ENCODE peak calls at places on chromosomes 13 and 19, in four cellular contexts. U is T-helper 2 cell treated with Interferon-gamma antibody and Interleukin-4, amounts not matched to agents 5 μg/mL and 100 μg/mL, for 36 hours; M is non-pigmented ciliary epithelial cell; J is AG10803. X is an unnamed sample.

GRCh38 chr19:49869009-49869483 is 1.7 kb upstream of the PNKP start:
- DNase-seq in U (no peak), M (no peak), J (no peak), X (no peak)

GRCh38 chr19:43560687-43561086 is 14.6 kb downstream of the XRCC1 start:
- DNase-seq in U (no peak), M (no peak), J (no peak), X (peak)

GRCh38 chr19:4584670-4585460 is 25.4 kb upstream of the SEMA6B start:
- DNase-seq in U (no peak), M (no peak), J (no peak), X (no peak)

GRCh38 chr13:43785166-43785680 is 1.5 kb downstream of the ENOX1 start:
- DNase-seq in U (no peak), M (no peak), J (no peak), X (no peak)

GRCh38 chr19:18992696-18993095 is 40.6 kb downstream of the SUGP2 start:
- DNase-seq in U (no peak), M (no peak), J (no peak), X (no peak)

GRCh38 chr19:41510484-41510883 is 65.5 kb upstream of the CEACAM21 start:
- DNase-seq in U (no peak), M (no peak), J (no peak), X (no peak)

GRCh38 chr19:30123109-30123508 is 181.1 kb downstream of the URI1 start:
- DNase-seq in U (no peak), M (no peak), J (no peak), X (no peak)

GRCh38 chr13:101331731-101332130 is 84.6 kb downstream of the NALCN start:
- DNase-seq in U (no peak), M (no peak), J (no peak), X (no peak)

GRCh38 chr19:47713046-47714021 is at the start of gene EHD2:
- DNase-seq in U (peak), M (no peak), J (peak), X (peak)

GRCh38 chr13:69947577-69947976 is 160.0 kb upstream of the ATXN8OS start:
- DNase-seq in U (no peak), M (no peak), J (no peak), X (no peak)

GRCh38 chr19:43425567-43426392 is 11.1 kb downstream of the TEX101 start:
- DNase-seq in U (no peak), M (no peak), J (peak), X (no peak)

GRCh38 chr13:65756071-65756671 is 1474.0 kb downstream of the PCDH9 start:
- DNase-seq in U (no peak), M (no peak), J (no peak), X (no peak)

GRCh38 chr13:53198017-53198416 is 169.4 kb downstream of the OLFM4 start:
- DNase-seq in U (no peak), M (no peak), J (no peak), X (no peak)

GRCh38 chr19:1851581-1852293 is 3.5 kb upstream of the REXO1 start:
- DNase-seq in U (no peak), M (no peak), J (no peak), X (no peak)

GRCh38 chr19:4089946-4090345 is 23.2 kb upstream of the ZBTB7A start:
- DNase-seq in U (no peak), M (no peak), J (no peak), X (no peak)

GRCh38 chr19:49555600-49556411 is 24.6 kb downstream of the NOSIP start:
- DNase-seq in U (peak), M (no peak), J (peak), X (peak)

GRCh38 chr13:77537302-77537919 is 1.9 kb downstream of the SCEL start:
- DNase-seq in U (no peak), M (no peak), J (peak), X (no peak)

GRCh38 chr19:4366666-4367335 is 23.4 kb downstream of the MPND start:
- DNase-seq in U (no peak), M (no peak), J (no peak), X (no peak)

GRCh38 chr19:33490041-33490451 is 31.5 kb downstream of the PEPD start:
- DNase-seq in U (no peak), M (no peak), J (no peak), X (no peak)

GRCh38 chr19:33339016-33339749 is 34.3 kb upstream of the CEBPG start:
- DNase-seq in U (no peak), M (no peak), J (no peak), X (no peak)

GRCh38 chr19:13983213-13983889 is 22.8 kb downstream of the RFX1 start:
- DNase-seq in U (no peak), M (no peak), J (no peak), X (no peak)

GRCh38 chr13:31250435-31250834 is 50.7 kb downstream of the B3GLCT start:
- DNase-seq in U (no peak), M (no peak), J (no peak), X (no peak)

GRCh38 chr19:36573948-36574726 is 1.0 kb upstream of the ZNF529 start:
- DNase-seq in U (peak), M (no peak), J (peak), X (no peak)

GRCh38 chr13:30192320-30193093 is 114.8 kb downstream of the KATNAL1 start:
- DNase-seq in U (no peak), M (no peak), J (peak), X (no peak)

GRCh38 chr13:95641291-95641811 is 3.2 kb downstream of the DZIP1 start:
- DNase-seq in U (no peak), M (no peak), J (peak), X (no peak)

GRCh38 chr19:14138576-14139265 is 2.3 kb upstream of the ASF1B start:
- DNase-seq in U (no peak), M (no peak), J (no peak), X (no peak)

GRCh38 chr19:40279761-40280607 is 5.2 kb downstream of the AKT2 start:
- DNase-seq in U (no peak), M (no peak), J (no peak), X (no peak)

GRCh38 chr19:13243971-13244370 is 93.8 kb downstream of the IER2 start:
- DNase-seq in U (no peak), M (no peak), J (no peak), X (no peak)

GRCh38 chr13:110946171-110946570 is 31.3 kb upstream of the ANKRD10 start:
- DNase-seq in U (no peak), M (no peak), J (no peak), X (no peak)

GRCh38 chr19:8212212-8212611 is 3.0 kb downstream of the CERS4 start:
- DNase-seq in U (no peak), M (no peak), J (no peak), X (no peak)

GRCh38 chr19:13764821-13765394 is 586 bp downstream of the MRI1 start:
- DNase-seq in U (peak), M (no peak), J (no peak), X (peak)

GRCh38 chr19:33463194-33463593 is 58.4 kb downstream of the PEPD start:
- DNase-seq in U (no peak), M (no peak), J (no peak), X (no peak)

X was measured in AG20443.